ENCODE peak calls at places on chromosomes 13 and 19, in nine cellular contexts. N, Q, P, E, U, L, M, F and B are unnamed samples.

GRCh38 chr19:572891-573825 is 762 bp downstream of the BSG start:
- DNase-seq in Q (peak; percentile 43), N (peak; percentile 67), F (peak; percentile 50), U (peak; percentile 33), P (peak; percentile 85), M (peak; percentile 91), E (no peak), L (peak; percentile 60), B (peak; percentile 77)

GRCh38 chr13:105008606-105009005 is 1526.9 kb downstream of the EFNB2 start:
- DNase-seq in E (no peak), F (no peak), L (no peak), M (no peak), Q (no peak), P (no peak), N (peak; percentile 7), U (no peak), B (no peak)

GRCh38 chr13:21638319-21639282 is 32.3 kb upstream of the FGF9 start:
- DNase-seq in E (no peak), M (no peak), N (peak; percentile 55), P (peak; percentile 21), L (no peak), F (peak; percentile 75), Q (no peak), U (peak; percentile 55), B (no peak)

GRCh38 chr19:17680235-17680722 is 7.9 kb downstream of the UNC13A start:
- DNase-seq in U (peak; percentile 85), L (peak; percentile 70), Q (peak; percentile 82), E (peak; percentile 5), M (peak; percentile 86), N (peak; percentile 66), P (peak; percentile 85), F (peak; percentile 37), B (peak; percentile 95)

GRCh38 chr13:40986328-40986856 is 32.7 kb downstream of the ELF1 start:
- DNase-seq in U (no peak), Q (no peak), L (no peak), P (no peak), N (peak; percentile 51), F (no peak), E (no peak), M (no peak), B (no peak)

GRCh38 chr19:1469200-1469935 is 9.6 kb downstream of the C19orf25 start:
- DNase-seq in Q (no peak), N (no peak), M (peak; percentile 78), L (no peak), F (no peak), P (peak; percentile 69), U (no peak), E (no peak), B (no peak)

GRCh38 chr19:49196527-49197240 is 39.1 kb downstream of the TRPM4 start:
- DNase-seq in U (no peak), Q (peak; percentile 59), E (no peak), M (no peak), F (no peak), P (peak; percentile 72), L (no peak), N (no peak), B (peak; percentile 57)

GRCh38 chr13:113044431-113045114 is 61.0 kb upstream of the F7 start:
- DNase-seq in U (no peak), F (no peak), L (no peak), N (no peak), M (no peak), E (no peak), P (peak; percentile 40), Q (no peak), B (peak; percentile 48)

GRCh38 chr19:50552540-50552939 is 15.7 kb downstream of the LRRC4B start:
- DNase-seq in F (no peak), L (no peak), Q (no peak), E (no peak), M (no peak), P (no peak), N (no peak), U (no peak), B (no peak)

GRCh38 chr19:50551713-50552187 is 16.5 kb downstream of the LRRC4B start:
- DNase-seq in P (no peak), M (no peak), U (no peak), N (no peak), Q (no peak), L (no peak), F (no peak), E (no peak), B (no peak)

GRCh38 chr19:50555033-50555432 is 13.2 kb downstream of the LRRC4B start:
- DNase-seq in N (no peak), M (no peak), Q (no peak), E (no peak), U (no peak), L (no peak), F (no peak), P (no peak), B (no peak)

GRCh38 chr19:50554212-50554611 is 14.0 kb downstream of the LRRC4B start:
- DNase-seq in M (no peak), N (no peak), F (no peak), L (no peak), U (no peak), Q (no peak), E (no peak), P (no peak), B (no peak)

DNA sequence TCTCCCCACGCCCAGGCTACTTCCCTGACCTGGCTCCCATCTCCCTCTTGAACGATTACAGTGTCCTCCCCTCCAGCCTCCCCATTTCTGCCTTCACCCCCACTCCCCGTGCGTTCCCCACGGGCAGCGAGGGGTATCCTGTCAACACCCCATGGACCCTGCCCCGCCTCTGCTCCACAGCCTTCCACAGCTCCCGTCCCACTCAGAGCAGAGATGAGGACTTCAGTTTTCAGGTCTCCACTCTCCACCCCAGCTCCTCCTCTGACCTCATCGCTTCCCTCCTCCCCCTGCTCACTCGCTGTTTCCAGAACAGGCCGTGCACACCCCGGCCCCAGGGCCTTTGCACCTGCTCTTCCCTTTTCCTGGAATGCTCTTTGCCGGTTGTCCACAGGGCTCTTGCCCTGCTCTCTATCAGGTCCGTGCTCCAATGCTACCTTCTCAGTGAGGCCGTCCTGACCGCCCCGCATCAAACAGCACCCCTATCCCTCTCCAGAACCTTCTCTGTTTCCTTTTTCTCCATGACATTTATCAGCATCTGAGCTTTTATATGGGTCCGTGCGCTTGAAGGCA is 15.0 kb downstream of the LRRC4B start:
- DNase-seq in E (no peak), N (no peak), P (no peak), M (no peak), Q (no peak), U (no peak), L (no peak), F (no peak), B (no peak)
- H3K4me3 ChIP-seq in E (no peak overlapping the region), N (no peak overlapping the region), P (no peak overlapping the region), M (no peak overlapping the region), Q (no peak overlapping the region), U (no peak overlapping the region), L (no peak overlapping the region), F (no peak overlapping the region), B (no peak overlapping the region)

DNA sequence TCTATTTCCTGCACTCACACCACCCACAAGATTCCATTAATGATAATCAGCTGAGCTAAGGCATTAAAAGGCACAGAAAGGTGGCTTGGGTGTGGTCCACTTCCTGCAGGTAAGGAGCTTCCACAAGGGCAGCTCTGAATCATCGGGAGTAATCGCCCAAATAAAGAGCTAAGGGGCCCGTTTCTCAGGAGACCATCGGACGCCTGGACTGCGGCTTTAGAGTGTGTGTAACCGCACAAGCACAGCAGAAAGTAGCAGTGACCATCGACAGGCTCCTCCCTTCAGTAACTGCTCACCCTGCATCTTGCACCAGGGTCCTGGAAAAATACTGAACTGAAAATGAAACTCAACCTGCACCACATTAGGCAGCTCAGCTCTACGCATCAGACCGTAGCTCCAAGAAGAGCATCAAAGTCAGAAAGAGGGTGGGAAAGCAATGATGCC is 6.0 kb downstream of the STK24 start:
- DNase-seq in M (no peak), F (peak; percentile 81), Q (no peak), U (peak; percentile 71), L (peak; percentile 79), P (no peak), E (peak; percentile 23), N (peak; percentile 42), B (no peak)
- H3K4me3 ChIP-seq in M (no peak overlapping the region), F (peak overlapping the region; percentile 3), Q (peak overlapping the region; percentile 48), U (peak overlapping the region; percentile 27), L (peak overlapping the region; percentile 23), P (no peak overlapping the region), E (peak overlapping the region; percentile 94), N (no peak overlapping the region), B (no peak overlapping the region)

GRCh38 chr13:32045963-32046785 is 14.6 kb downstream of the FRY start:
- DNase-seq in U (peak; percentile 90), L (no peak), M (no peak), P (no peak), E (no peak), N (peak; percentile 55), F (peak; percentile 17), Q (no peak), B (no peak)
- H3K4me3 ChIP-seq in U (peak overlapping the region; percentile 27), L (no peak overlapping the region), M (no peak overlapping the region), P (no peak overlapping the region), E (no peak overlapping the region), N (no peak overlapping the region), F (no peak overlapping the region), Q (no peak overlapping the region), B (no peak overlapping the region)

GRCh38 chr19:16375936-16376185 is 51.2 kb downstream of the KLF2 start:
- DNase-seq in M (peak; percentile 71), N (no peak), P (no peak), F (no peak), U (no peak), E (no peak), L (no peak), Q (no peak), B (peak; percentile 20)

GRCh38 chr19:16374436-16374835 is 49.8 kb downstream of the KLF2 start:
- DNase-seq in Q (no peak), M (peak; percentile 60), L (no peak), N (no peak), E (no peak), P (no peak), U (no peak), F (no peak), B (peak; percentile 28)

GRCh38 chr19:16376241-16376640 is 51.6 kb downstream of the KLF2 start:
- DNase-seq in L (no peak), U (no peak), Q (no peak), E (no peak), P (no peak), F (no peak), M (peak; percentile 74), N (no peak), B (peak; percentile 45)

GRCh38 chr19:16376649-16377048 is 52.0 kb downstream of the KLF2 start:
- DNase-seq in F (no peak), U (no peak), E (no peak), L (peak; percentile 47), P (no peak), Q (no peak), N (no peak), M (peak; percentile 83), B (peak; percentile 44)

DNA sequence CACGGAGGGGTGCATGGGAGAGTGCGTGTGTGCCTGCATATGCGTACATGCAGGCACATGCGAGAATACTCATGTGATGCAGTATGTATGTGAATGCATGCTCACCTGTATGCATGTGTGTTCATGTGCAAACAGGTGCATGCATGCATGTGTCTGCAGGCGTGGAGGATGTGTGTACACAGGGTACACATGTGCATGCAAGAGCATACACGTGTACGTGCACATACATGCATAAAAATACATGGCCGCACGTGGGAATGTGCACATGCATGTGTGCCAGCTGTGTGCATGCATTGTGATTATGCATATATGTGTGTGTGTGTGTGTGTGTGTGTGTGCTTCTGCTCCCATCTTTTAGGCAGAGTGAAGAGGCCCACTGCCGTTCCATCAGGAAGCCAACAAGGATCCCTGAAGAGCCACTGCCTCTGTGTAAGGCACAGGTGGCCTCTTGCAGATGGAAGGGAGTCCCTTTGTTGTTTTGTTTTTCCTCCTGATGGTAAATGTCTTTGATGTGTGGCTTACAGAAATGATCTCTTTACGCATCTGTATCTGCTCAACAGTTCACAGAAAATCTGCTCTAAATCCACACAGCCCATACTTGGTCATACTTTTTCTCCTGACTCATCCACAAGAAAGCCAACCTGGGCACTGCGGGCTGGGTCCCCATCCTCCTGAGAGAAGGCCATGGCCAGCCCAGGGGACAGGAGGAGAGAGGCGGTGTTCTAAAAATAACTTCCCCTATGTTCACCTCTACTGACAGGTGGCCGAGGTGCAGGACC is 50.7 kb downstream of the KLF2 start:
- DNase-seq in P (no peak), E (no peak), N (no peak), F (no peak), U (no peak), Q (no peak), M (peak; percentile 65), L (no peak), B (peak; percentile 21)
- H3K4me3 ChIP-seq in P (no peak overlapping the region), E (peak overlapping the region; percentile 60), N (no peak overlapping the region), F (no peak overlapping the region), U (no peak overlapping the region), Q (no peak overlapping the region), M (no peak overlapping the region), L (no peak overlapping the region), B (no peak overlapping the region)